ENCODE peak calls at places on chromosome 11, in eight cellular contexts. A is uterus; C is neuronal stem cell; J is lung; B is heart left ventricle; R is right lobe of liver; F is PC-9; N is CD8-positive, alpha-beta T cell. M is an unnamed sample.

GRCh38 chr11:22467741-22468140 is 129.6 kb downstream of the SLC17A6 start:
- DNase-seq in A (no peak), B (no peak), N (no peak), C (no peak), J (no peak), F (no peak), R (no peak), M (no peak)

GRCh38 chr11:58927393-58928081 is 11.8 kb upstream of the GLYATL1 start:
- DNase-seq in R (peak; percentile 98), C (peak; percentile 85), J (no peak), A (no peak), F (no peak), N (no peak), B (peak; percentile 28), M (peak; percentile 78)

GRCh38 chr11:116687458-116688201 is 85.2 kb downstream of the BUD13 start:
- DNase-seq in A (no peak), B (no peak), R (no peak), C (peak; percentile 49), N (no peak), F (no peak), J (no peak), M (no peak)

GRCh38 chr11:84780689-84781293 is 846.4 kb downstream of the DLG2 start:
- DNase-seq in N (no peak), B (no peak), F (peak; percentile 44), C (peak; percentile 17), R (no peak), J (no peak), A (no peak), M (no peak)

GRCh38 chr11:10155793-10156490 is 138.1 kb downstream of the SBF2 start:
- DNase-seq in F (no peak), A (no peak), C (no peak), R (no peak), J (no peak), B (no peak), N (no peak), M (peak; percentile 26)

GRCh38 chr11:61946894-61947293 is 3.3 kb upstream of the BEST1 start:
- DNase-seq in N (no peak), R (no peak), F (no peak), A (no peak), B (no peak), C (no peak), J (no peak), M (no peak)

GRCh38 chr11:92277871-92278270 is 53.3 kb downstream of the FAT3 start:
- DNase-seq in N (no peak), B (no peak), A (no peak), C (no peak), F (peak; percentile 69), J (no peak), R (no peak), M (no peak)

GRCh38 chr11:118980191-118980881 is 8.8 kb downstream of the FOXR1 start:
- DNase-seq in C (no peak), B (peak; percentile 65), N (no peak), R (no peak), J (no peak), F (no peak), A (no peak), M (no peak)

GRCh38 chr11:8928981-8929615 is 3.6 kb downstream of the C11orf16 start:
- DNase-seq in C (no peak), A (no peak), B (no peak), N (no peak), R (no peak), F (no peak), J (no peak), M (no peak)

GRCh38 chr11:20647976-20648565 is 21.3 kb upstream of the NELL1 start:
- DNase-seq in C (peak; percentile 76), J (peak; percentile 39), N (no peak), B (no peak), R (no peak), F (no peak), A (no peak), M (peak; percentile 51)

GRCh38 chr11:63858628-63859550 is 20.0 kb downstream of the MARK2 start:
- DNase-seq in J (no peak), B (peak; percentile 48), R (peak; percentile 55), A (peak; percentile 44), F (no peak), N (no peak), C (no peak), M (peak; percentile 47)

GRCh38 chr11:106770489-106771100 is 247.7 kb downstream of the GUCY1A2 start:
- DNase-seq in R (no peak), N (no peak), F (no peak), J (no peak), A (no peak), B (no peak), C (no peak), M (no peak)

GRCh38 chr11:99325807-99326206 is 305.1 kb downstream of the CNTN5 start:
- DNase-seq in F (peak; percentile 74), A (no peak), J (no peak), N (no peak), C (no peak), R (no peak), B (no peak), M (no peak)

GRCh38 chr11:34988294-34989255 is 72.2 kb downstream of the PDHX start:
- DNase-seq in B (no peak), J (no peak), F (no peak), R (no peak), N (no peak), C (no peak), A (no peak), M (no peak)

GRCh38 chr11:38543311-38543710 is 1945.3 kb upstream of the RAG2 start:
- DNase-seq in B (no peak), F (no peak), J (no peak), N (no peak), C (no peak), A (no peak), R (no peak), M (no peak)

GRCh38 chr11:83156996-83157754 is at the start of gene PCF11:
- DNase-seq in B (no peak), F (no peak), A (no peak), R (no peak), C (no peak), J (no peak), N (no peak), M (peak; percentile 15)

GRCh38 chr11:74710291-74710938 is 20.8 kb downstream of the CHRDL2 start:
- DNase-seq in J (no peak), N (no peak), F (no peak), B (no peak), A (no peak), C (no peak), R (no peak), M (no peak)

GRCh38 chr11:63273685-63274084 is 30.3 kb upstream of the SLC22A25 start:
- DNase-seq in F (no peak), C (no peak), N (no peak), R (no peak), B (no peak), J (no peak), A (no peak), M (no peak)

GRCh38 chr11:206516-207212 is 535 bp downstream of the BET1L start:
- DNase-seq in R (peak; percentile 51), C (peak; percentile 12), F (no peak), N (no peak), A (peak; percentile 42), J (peak; percentile 28), B (no peak), M (peak; percentile 37)

DNA sequence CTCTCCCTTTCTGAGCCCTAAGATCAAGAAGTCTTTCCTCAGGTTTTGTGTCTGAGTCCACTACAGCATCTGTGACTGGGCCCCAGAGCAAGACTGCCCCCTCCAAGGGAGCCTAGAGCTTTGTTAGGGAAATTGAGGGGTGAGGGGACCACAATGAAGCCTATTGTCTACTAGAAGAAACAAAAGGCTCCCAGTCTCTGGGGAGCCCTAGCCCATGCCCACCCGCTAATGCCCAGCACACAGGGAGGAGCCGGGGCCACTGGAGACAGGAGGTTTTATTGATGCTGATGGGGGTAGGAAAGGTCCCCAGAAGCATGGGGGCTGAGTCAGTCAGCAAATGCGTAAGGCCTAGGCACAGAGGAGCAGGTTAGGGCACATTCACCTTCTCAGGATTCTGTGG is 14.0 kb downstream of the RHOG start:
- DNase-seq in N (no peak), J (no peak), R (no peak), C (no peak), B (peak; percentile 3), A (no peak), F (no peak), M (no peak)
- H3K27ac ChIP-seq in N (no peak overlapping the region), J (no peak overlapping the region), R (no peak overlapping the region), C (no peak overlapping the region), B (no peak overlapping the region), A (no peak overlapping the region), F (no peak overlapping the region), M (no peak overlapping the region)

GRCh38 chr11:128688896-128689546 is 4.9 kb upstream of the FLI1 start:
- DNase-seq in A (no peak), R (no peak), J (no peak), N (no peak), B (no peak), C (no peak), F (no peak), M (no peak)
- H3K27ac ChIP-seq in A (no peak overlapping the region), R (no peak overlapping the region), J (no peak overlapping the region), N (no peak overlapping the region), B (no peak overlapping the region), C (no peak overlapping the region), F (no peak overlapping the region), M (no peak overlapping the region)

GRCh38 chr11:36566407-36567053 is 1.3 kb upstream of the RAG1 start:
- DNase-seq in F (no peak), B (no peak), A (no peak), N (no peak), C (no peak), J (no peak), R (no peak), M (no peak)

GRCh38 chr11:36565033-36565610 is 2.7 kb upstream of the RAG1 start:
- DNase-seq in J (no peak), R (no peak), B (no peak), A (no peak), F (no peak), C (no peak), N (no peak), M (no peak)

GRCh38 chr11:36564376-36565032 is 3.3 kb upstream of the RAG1 start:
- DNase-seq in C (peak; percentile 46), R (peak; percentile 56), A (peak; percentile 31), N (no peak), J (peak; percentile 39), B (peak; percentile 47), F (no peak), M (peak; percentile 66)

GRCh38 chr11:36569095-36569494 is 1.3 kb downstream of the RAG1 start:
- DNase-seq in N (no peak), C (no peak), B (no peak), J (no peak), F (no peak), A (no peak), R (no peak), M (no peak)

GRCh38 chr11:36567684-36568083 is at the start of gene RAG1:
- DNase-seq in N (no peak), R (no peak), F (no peak), C (no peak), J (no peak), B (no peak), A (no peak), M (no peak)
- H3K27ac ChIP-seq in N (no peak within 1 kb of the TSS), R (no peak within 1 kb of the TSS), F (no peak within 1 kb of the TSS), C (no peak within 1 kb of the TSS), J (no peak within 1 kb of the TSS), B (no peak within 1 kb of the TSS), A (no peak within 1 kb of the TSS), M (no peak within 1 kb of the TSS)

DNA sequence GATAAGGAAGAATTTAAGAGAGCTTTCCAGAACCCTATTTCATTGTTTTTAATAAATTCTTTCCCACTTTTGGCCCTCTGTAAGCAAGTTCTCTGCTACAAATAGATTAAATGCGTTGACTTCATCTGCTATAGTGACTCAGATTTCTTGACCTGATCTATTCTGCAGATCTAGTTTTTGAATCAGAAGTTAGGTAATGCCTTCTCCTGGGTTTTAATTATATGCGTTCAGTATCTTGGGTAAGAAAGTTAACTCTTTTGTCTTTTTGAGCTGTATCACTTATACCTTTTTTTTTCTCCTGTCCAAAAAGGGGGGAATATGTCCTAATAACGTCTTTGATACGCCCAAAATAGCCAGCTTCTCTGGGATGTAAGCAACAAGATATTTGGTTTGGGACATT is 2.4 kb upstream of the HEPHL1 start:
- DNase-seq in C (no peak), A (no peak), J (no peak), B (no peak), N (no peak), F (no peak), R (no peak), M (no peak)
- H3K27ac ChIP-seq in C (no peak overlapping the region), A (no peak overlapping the region), J (no peak overlapping the region), B (no peak overlapping the region), N (no peak overlapping the region), F (no peak overlapping the region), R (no peak overlapping the region), M (no peak overlapping the region)